ENCODE peak calls at places on chromosome 15, in nine cellular contexts. D is right atrium auricular region, T is MCF 10A, V is tibial artery, Z is AG10803, E is DND-41, Q is GM12865, M is foreskin keratinocyte, C is WTC11. F is an unnamed sample.

GRCh38 chr15:67194171-67195114 is 60.0 kb downstream of the AAGAB start:
- DNase-seq in C (no peak), Z (no peak), M (no peak), E (no peak), D (peak), V (no peak), T (no peak), Q (no peak), F (no peak)

GRCh38 chr15:31476866-31477265 is 150.2 kb downstream of the KLF13 start:
- DNase-seq in D (no peak), T (no peak), M (no peak), Z (no peak), Q (no peak), E (no peak), V (no peak), C (no peak), F (no peak)

GRCh38 chr15:80727196-80727595 is 32.1 kb downstream of the ABHD17C start:
- DNase-seq in V (no peak), E (no peak), D (no peak), T (no peak), M (no peak), Z (peak), C (no peak), Q (no peak), F (no peak)

GRCh38 chr15:92017882-92018534 is 164.5 kb downstream of the SLCO3A1 start:
- DNase-seq in M (no peak), V (no peak), Q (no peak), T (no peak), D (no peak), Z (no peak), C (no peak), E (no peak), F (no peak)

GRCh38 chr15:56337084-56337725 is 28.0 kb upstream of the TEX9 start:
- DNase-seq in C (no peak), D (no peak), Q (no peak), V (no peak), E (no peak), M (no peak), Z (no peak), T (no peak), F (no peak)

GRCh38 chr15:37984368-37984767 is 49.9 kb downstream of the TMCO5A start:
- DNase-seq in Z (no peak), E (no peak), T (no peak), M (peak), Q (no peak), V (no peak), D (no peak), C (no peak), F (no peak)

GRCh38 chr15:75749820-75750219 is 37.2 kb upstream of the CSPG4 start:
- DNase-seq in E (no peak), Q (no peak), D (no peak), V (no peak), M (no peak), C (no peak), Z (no peak), T (no peak), F (no peak)

GRCh38 chr15:59976480-59976879 is 27.6 kb upstream of the FOXB1 start:
- DNase-seq in E (peak), T (no peak), D (no peak), Q (peak), Z (no peak), M (no peak), C (no peak), V (no peak), F (no peak)

GRCh38 chr15:62138124-62138523 is 27.0 kb downstream of the C2CD4B start:
- DNase-seq in E (no peak), C (no peak), V (no peak), D (no peak), Q (no peak), M (peak), T (peak), Z (peak), F (peak)

GRCh38 chr15:50320504-50320903 is 34.5 kb downstream of the GABPB1 start:
- DNase-seq in Z (no peak), T (no peak), E (no peak), C (no peak), D (no peak), M (no peak), Q (no peak), V (no peak), F (no peak)

GRCh38 chr15:39180494-39180930 is 400.4 kb upstream of the THBS1 start:
- DNase-seq in Z (peak), Q (no peak), V (no peak), C (no peak), T (no peak), D (no peak), E (no peak), M (no peak), F (no peak)

GRCh38 chr15:38610748-38611147 is 46.1 kb upstream of the RASGRP1 start:
- DNase-seq in D (no peak), M (no peak), V (no peak), C (no peak), T (no peak), E (no peak), Q (peak), Z (no peak), F (no peak)

GRCh38 chr15:54094661-54095060 is 116.4 kb downstream of the UNC13C start:
- DNase-seq in M (no peak), Z (no peak), Q (no peak), C (no peak), E (no peak), V (no peak), D (no peak), T (no peak), F (no peak)

GRCh38 chr15:81507831-81508230 is 133.8 kb upstream of the TMC3 start:
- DNase-seq in T (peak), Z (no peak), M (peak), Q (no peak), V (no peak), E (no peak), C (no peak), D (no peak), F (no peak)

GRCh38 chr15:100945006-100945405 is 25.8 kb downstream of the LRRK1 start:
- DNase-seq in D (no peak), Z (peak), C (no peak), E (no peak), V (no peak), M (no peak), Q (no peak), T (no peak), F (no peak)

GRCh38 chr15:89670985-89671560 is 8.1 kb downstream of the PLIN1 start:
- DNase-seq in M (no peak), C (no peak), D (peak), V (no peak), Z (no peak), E (no peak), T (no peak), Q (no peak), F (no peak)

GRCh38 chr15:69457304-69458280 is 5.0 kb downstream of the RPLP1 start:
- DNase-seq in V (no peak), Q (peak), Z (no peak), E (no peak), C (no peak), D (no peak), M (no peak), T (no peak), F (no peak)

GRCh38 chr15:40069178-40070165 is 30.5 kb upstream of the SRP14 start:
- DNase-seq in V (peak), E (peak), Q (peak), C (peak), T (peak), M (no peak), D (peak), Z (peak), F (peak)

GRCh38 chr15:71149645-71150557 is 34.6 kb downstream of the THSD4 start:
- DNase-seq in E (no peak), D (no peak), Z (no peak), C (no peak), T (no peak), V (no peak), Q (no peak), M (no peak), F (no peak)

GRCh38 chr15:84616235-84616634 is 15.4 kb downstream of the ZSCAN2 start:
- DNase-seq in M (no peak), V (no peak), D (no peak), T (no peak), Q (no peak), Z (no peak), E (no peak), C (no peak), F (no peak)

GRCh38 chr15:101242160-101242998 is 9.5 kb downstream of the CHSY1 start:
- DNase-seq in V (no peak), Q (peak), C (no peak), E (peak), T (peak), M (no peak), Z (peak), D (no peak), F (no peak)

GRCh38 chr15:45402955-45403892 is 24.9 kb upstream of the GATM start:
- DNase-seq in T (peak), V (no peak), Z (peak), C (peak), M (no peak), E (peak), Q (peak), D (no peak), F (peak)

GRCh38 chr15:74863239-74864056 is 9.7 kb downstream of the SCAMP2 start:
- DNase-seq in Q (no peak), E (no peak), T (peak), D (no peak), C (no peak), V (no peak), Z (peak), M (peak), F (peak)

GRCh38 chr15:95024388-95024787 is 793.0 kb downstream of the MCTP2 start:
- DNase-seq in T (peak), E (no peak), C (no peak), V (no peak), Z (peak), D (no peak), M (peak), Q (no peak), F (no peak)

GRCh38 chr15:44468713-44469385 is 41.4 kb downstream of the CTDSPL2 start:
- DNase-seq in V (no peak), M (peak), E (no peak), Q (no peak), T (peak), D (no peak), C (no peak), Z (peak), F (no peak)

GRCh38 chr15:99435761-99436346 is 129.9 kb upstream of the MEF2A start:
- DNase-seq in Q (no peak), M (no peak), D (peak), V (peak), C (no peak), Z (peak), T (no peak), E (no peak), F (no peak)

GRCh38 chr15:39312984-39313383 is 267.9 kb upstream of the THBS1 start:
- DNase-seq in T (peak), C (peak), D (no peak), V (peak), Z (no peak), E (peak), Q (peak), M (no peak), F (no peak)

GRCh38 chr15:98567951-98568350 is 80.4 kb upstream of the IGF1R start:
- DNase-seq in Q (no peak), E (no peak), Z (no peak), T (peak), M (no peak), D (no peak), V (no peak), C (no peak), F (no peak)

GRCh38 chr15:35933531-35933930 is 387.6 kb upstream of the DPH6 start:
- DNase-seq in M (no peak), T (no peak), D (no peak), E (no peak), Q (no peak), Z (no peak), C (no peak), V (no peak), F (no peak)

GRCh38 chr15:50953302-50953701 is 44.8 kb downstream of the AP4E1 start:
- DNase-seq in V (no peak), E (no peak), T (peak), D (no peak), M (peak), C (no peak), Z (peak), Q (no peak), F (peak)

DNA sequence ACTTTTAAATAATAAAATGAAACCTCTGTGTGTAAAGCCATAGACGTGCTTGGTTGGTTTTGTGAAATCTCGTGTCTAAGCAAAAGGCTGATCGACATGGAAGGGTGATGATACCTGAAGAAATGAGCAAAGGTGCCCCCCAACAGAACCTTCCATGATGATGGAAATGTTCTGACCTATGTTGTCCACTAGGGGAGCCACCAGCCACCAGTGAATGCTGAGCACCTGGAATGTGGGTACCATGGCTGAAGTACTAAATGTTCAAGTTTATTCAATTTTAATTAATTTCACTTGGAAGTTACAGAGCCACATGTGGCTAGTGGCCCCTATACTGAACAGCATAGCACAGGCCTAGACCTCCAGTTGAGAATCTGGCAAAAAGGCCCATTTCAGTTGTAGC is 158.8 kb downstream of the POLR2M start:
- DNase-seq in D (no peak), C (peak), M (no peak), Q (peak), Z (no peak), E (no peak), V (no peak), T (peak), F (no peak)
- TF ChIP-seq CTCF in D (peak), C (peak), M (peak), Q (peak), Z (peak), E (peak), V (no peak), T (peak), F (peak)

DNA sequence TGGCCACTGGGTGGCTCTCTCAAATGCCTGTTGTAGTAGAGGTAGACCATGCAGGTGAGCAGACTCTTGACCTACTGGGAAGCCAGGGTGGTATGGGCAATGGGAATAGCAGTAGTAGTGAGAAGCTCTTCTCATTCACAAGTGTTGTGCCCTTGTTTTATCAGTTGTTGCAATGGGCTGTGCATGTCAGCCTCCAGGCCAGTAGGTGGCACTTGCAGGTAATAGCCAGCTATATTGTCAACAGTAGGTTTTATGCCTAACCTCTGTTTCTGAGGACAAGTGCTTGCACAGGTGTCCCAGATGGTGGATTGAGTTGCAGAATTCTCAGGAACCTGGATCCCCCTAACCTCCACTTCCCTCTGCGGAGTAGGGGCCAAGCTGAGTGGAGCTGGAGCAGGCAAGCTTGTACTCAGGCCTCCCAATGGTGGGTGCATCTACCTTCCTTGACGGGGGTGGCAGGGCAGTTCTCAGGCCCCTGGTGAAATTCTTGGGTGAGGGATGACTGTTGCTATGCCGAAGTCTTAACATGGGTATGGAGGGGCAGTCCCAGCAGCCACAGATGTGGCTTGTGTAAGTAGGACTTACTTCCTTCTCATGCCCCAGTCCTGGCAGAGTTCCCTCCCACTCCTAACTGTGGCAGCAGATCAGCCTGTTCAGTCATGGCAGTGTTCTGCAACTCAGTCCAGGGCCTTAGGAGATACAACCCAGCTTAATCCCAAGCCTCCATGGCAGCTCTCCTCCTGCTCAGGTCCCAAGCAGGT is 104.3 kb downstream of the NEO1 start:
- DNase-seq in Q (no peak), M (no peak), E (no peak), T (no peak), C (no peak), Z (no peak), V (no peak), D (no peak), F (no peak)
- TF ChIP-seq CTCF in Q (no peak), M (peak), E (no peak), T (no peak), C (no peak), Z (no peak), V (no peak), D (no peak), F (no peak)

GRCh38 chr15:47620960-47621681 is 96.2 kb upstream of the SEMA6D start:
- DNase-seq in V (no peak), Q (no peak), T (peak), D (no peak), C (no peak), M (peak), Z (no peak), E (no peak), F (no peak)
- TF ChIP-seq CTCF in V (no peak), Q (no peak), T (no peak), D (no peak), C (no peak), M (peak), Z (no peak), E (no peak), F (no peak)

GRCh38 chr15:68303134-68303533 is 25.6 kb downstream of the FEM1B start:
- DNase-seq in M (no peak), V (no peak), C (no peak), Z (no peak), T (no peak), E (no peak), Q (no peak), D (peak), F (no peak)

GRCh38 chr15:68302729-68303128 is 25.2 kb downstream of the FEM1B start:
- DNase-seq in Q (no peak), E (no peak), Z (no peak), C (no peak), V (no peak), D (peak), M (no peak), T (no peak), F (no peak)

GRCh38 chr15:68303560-68304436 is 26.3 kb downstream of the FEM1B start:
- DNase-seq in M (no peak), Q (no peak), Z (no peak), V (peak), T (no peak), E (no peak), D (peak), C (no peak), F (no peak)

GRCh38 chr15:68305420-68305871 is 27.9 kb downstream of the FEM1B start:
- DNase-seq in M (no peak), V (peak), Z (no peak), C (no peak), Q (no peak), E (no peak), T (no peak), D (peak), F (no peak)

DNA sequence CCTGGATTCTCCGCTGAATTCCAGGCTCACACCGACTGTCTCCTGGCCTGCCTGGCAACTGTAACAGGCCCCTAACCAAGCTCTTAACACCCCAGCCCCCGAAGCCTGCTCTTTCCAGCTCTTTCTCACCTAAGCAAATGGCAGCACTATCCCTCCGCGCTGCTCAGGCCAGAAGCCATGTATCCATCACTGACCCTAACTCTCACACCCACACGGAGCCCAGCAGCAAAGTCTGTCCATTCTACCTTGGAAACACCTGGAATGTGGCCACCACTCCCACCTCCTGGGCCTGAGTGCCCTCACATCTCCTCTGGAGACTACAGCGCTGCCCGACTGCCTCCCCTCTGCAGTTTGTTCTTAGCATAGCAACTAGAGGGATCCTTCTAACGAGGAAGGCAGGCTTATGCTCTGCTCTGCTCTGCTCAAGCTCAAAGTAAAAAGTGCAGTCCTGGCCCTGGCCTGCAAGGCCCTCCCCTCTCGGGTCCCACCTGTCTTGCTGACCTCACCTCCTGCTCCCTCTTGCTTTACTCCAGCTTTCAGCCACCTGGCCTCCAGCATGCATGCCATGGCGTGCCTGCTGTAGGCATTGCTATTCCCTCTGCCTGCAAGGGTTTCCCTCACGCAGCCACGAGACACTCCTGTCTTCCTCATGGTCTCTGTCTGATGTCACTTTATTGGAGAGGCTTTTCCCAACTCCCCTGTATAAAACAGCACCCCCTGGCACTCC is 27.2 kb downstream of the FEM1B start:
- DNase-seq in D (peak), Z (no peak), M (peak), E (no peak), V (peak), T (no peak), Q (no peak), C (peak), F (no peak)
- TF ChIP-seq CTCF in D (no peak), Z (no peak), M (peak), E (no peak), V (no peak), T (no peak), Q (no peak), C (no peak), F (peak)

GRCh38 chr15:79682851-79683288 is 213.9 kb downstream of the MTHFS start:
- DNase-seq in Z (peak), Q (no peak), V (no peak), E (no peak), D (no peak), M (peak), C (no peak), T (peak), F (no peak)
- TF ChIP-seq CTCF in Z (peak), Q (no peak), V (no peak), E (no peak), D (no peak), M (no peak), C (no peak), T (no peak), F (no peak)

DNA sequence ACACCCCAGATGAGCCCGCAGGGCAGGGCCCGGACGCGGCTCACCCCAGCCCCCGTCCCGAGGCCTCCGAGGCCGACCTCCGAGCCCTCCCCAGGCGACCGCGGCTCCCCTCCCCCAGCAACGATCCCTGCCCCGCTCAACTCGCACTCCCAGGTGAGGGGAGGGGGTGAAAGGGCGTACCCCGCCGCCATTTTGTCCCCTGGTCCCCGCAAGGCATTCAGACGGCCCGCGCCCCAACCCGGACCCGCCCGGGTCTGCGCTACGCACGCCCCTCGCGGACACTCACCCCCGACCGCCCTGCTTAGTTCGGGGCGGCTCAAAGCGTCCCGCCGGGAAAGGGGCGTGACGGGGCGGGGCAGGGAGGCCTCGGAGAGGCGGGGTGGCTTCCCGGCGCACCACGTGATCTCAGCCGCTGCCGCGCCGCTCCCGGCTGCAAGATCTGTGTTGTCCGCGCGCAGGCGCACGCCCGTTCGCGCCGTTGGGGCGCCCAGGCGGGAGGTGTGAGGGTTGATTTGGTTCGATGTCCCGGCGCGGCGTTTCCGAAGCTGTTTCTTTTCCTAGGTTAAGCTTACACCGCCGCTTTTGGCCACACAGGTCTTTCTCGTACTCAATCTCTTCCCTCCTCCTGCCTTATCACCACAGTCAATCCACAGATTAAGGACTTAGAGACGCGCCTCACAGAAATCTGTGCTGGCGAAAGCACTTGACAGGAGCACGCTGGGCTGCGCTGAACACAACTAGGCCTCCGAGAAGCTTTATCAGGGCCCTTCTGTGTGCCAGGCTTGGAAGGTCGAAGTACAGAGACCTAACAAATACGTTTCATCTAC is at the start of gene SCAPER:
- DNase-seq in C (peak), Z (peak), Q (peak), T (peak), M (peak), D (peak), E (peak), V (peak), F (peak)
- TF ChIP-seq CTCF in C (no peak), Z (no peak), Q (no peak), T (no peak), M (peak), D (no peak), E (peak), V (peak), F (no peak)

F was measured in kidney epithelial cell.